ENCODE peak calls at places on chromosomes 5 and 9, in four cellular contexts. P is trophoblast cell, U is testis, E is lung. F is an unnamed sample. For H3K9me3, the result is how much of the 10 kb centered on the place peaks cover.

GRCh38 chr9:24487250-24487861 is 58.3 kb downstream of the IZUMO3 start:
- DNase-seq in P (no peak), U (no peak), E (no peak), F (no peak)

GRCh38 chr5:139137703-139138102 is 60.5 kb downstream of the SIL1 start:
- DNase-seq in P (peak), U (no peak), E (no peak), F (no peak)

GRCh38 chr9:89434636-89435314 is 63.1 kb downstream of the SEMA4D start:
- DNase-seq in P (peak), U (no peak), E (no peak), F (no peak)

GRCh38 chr9:126618200-126618589 is 4.5 kb downstream of the LMX1B start:
- DNase-seq in P (no peak), U (no peak), E (no peak), F (no peak)

GRCh38 chr5:169302491-169303118 is 1.7 kb upstream of the SLIT3 start:
- DNase-seq in P (peak), U (peak), E (peak), F (peak)

GRCh38 chr9:86660146-86660545 is 287.2 kb downstream of the GAS1 start:
- DNase-seq in P (peak), U (no peak), E (no peak), F (no peak)

GRCh38 chr9:36530224-36530623 is 42.5 kb upstream of the MELK start:
- DNase-seq in P (no peak), U (no peak), E (no peak), F (no peak)

GRCh38 chr5:113221294-113222176 is 213.3 kb downstream of the TSSK1B start:
- DNase-seq in P (no peak), U (no peak), E (no peak), F (peak)

GRCh38 chr9:126722252-126722921 is 82.5 kb upstream of the ZBTB43 start:
- DNase-seq in P (peak), U (peak), E (peak), F (no peak)

GRCh38 chr5:88677943-88678779 is 204.8 kb downstream of the MEF2C start:
- DNase-seq in P (no peak), U (no peak), E (no peak), F (no peak)

GRCh38 chr9:30723656-30724055 is 1660.8 kb upstream of the ACO1 start:
- DNase-seq in P (no peak), U (no peak), E (no peak), F (no peak)

GRCh38 chr5:148193202-148193601 is 9.6 kb upstream of the SPINK6 start:
- DNase-seq in P (no peak), U (no peak), E (no peak), F (no peak)

GRCh38 chr9:137064027-137064879 is 6.1 kb downstream of the SAPCD2 start:
- DNase-seq in P (peak), U (peak), E (peak), F (no peak)

GRCh38 chr5:3678801-3679200 is 83.2 kb downstream of the IRX1 start:
- DNase-seq in P (no peak), U (no peak), E (no peak), F (no peak)

GRCh38 chr5:124080256-124080655 is 568.3 kb downstream of the CSNK1G3 start:
- DNase-seq in P (no peak), U (no peak), E (no peak), F (peak)

GRCh38 chr9:34579097-34579818 is 10.3 kb downstream of the CNTFR start:
- DNase-seq in P (no peak), U (no peak), E (no peak), F (no peak)

GRCh38 chr9:113805753-113806152 is 70.4 kb upstream of the ZNF618 start:
- DNase-seq in P (no peak), U (no peak), E (no peak), F (no peak)

GRCh38 chr5:5650242-5650641 is 227.8 kb downstream of the ICE1 start:
- DNase-seq in P (peak), U (no peak), E (no peak), F (peak)

GRCh38 chr5:68285075-68285827 is 69.7 kb downstream of the PIK3R1 start:
- DNase-seq in P (no peak), U (no peak), E (no peak), F (no peak)

GRCh38 chr5:135112008-135112670 is 78.1 kb upstream of the PITX1 start:
- DNase-seq in P (no peak), U (no peak), E (no peak), F (no peak)

GRCh38 chr5:138243794-138244193 is 30.6 kb downstream of the GFRA3 start:
- DNase-seq in P (no peak), U (no peak), E (no peak), F (no peak)

GRCh38 chr5:6435356-6435755 is 13.3 kb upstream of the UBE2QL1 start:
- DNase-seq in P (no peak), U (peak), E (no peak), F (no peak)

GRCh38 chr9:113566011-113566711 is 102.6 kb downstream of the RGS3 start:
- DNase-seq in P (no peak), U (no peak), E (no peak), F (no peak)

GRCh38 chr5:177412603-177413233 is 3.4 kb upstream of the F12 start:
- DNase-seq in P (no peak), U (no peak), E (no peak), F (no peak)

GRCh38 chr9:14127656-14128055 is 186.3 kb downstream of the NFIB start:
- DNase-seq in P (no peak), U (no peak), E (no peak), F (no peak)

GRCh38 chr5:93588586-93589347 is 5.7 kb downstream of the NR2F1 start:
- DNase-seq in P (no peak), U (no peak), E (no peak), F (no peak)

GRCh38 chr9:209143-209758 is 5.4 kb upstream of the DOCK8 start:
- DNase-seq in P (no peak), U (no peak), E (no peak), F (no peak)

GRCh38 chr9:99143661-99144060 is 38.7 kb downstream of the TGFBR1 start:
- DNase-seq in P (peak), U (no peak), E (no peak), F (no peak)

GRCh38 chr5:96075579-96076289 is 114.1 kb upstream of the ELL2 start:
- DNase-seq in P (no peak), U (no peak), E (no peak), F (no peak)

GRCh38 chr5:41286696-41287095 is 73.4 kb upstream of the C6 start:
- DNase-seq in P (no peak), U (no peak), E (no peak), F (no peak)

GRCh38 chr5:40333459-40334241 is 346.1 kb upstream of the PTGER4 start:
- DNase-seq in P (no peak), U (no peak), E (no peak), F (peak)

GRCh38 chr5:128782446-128782845 is 182.8 kb upstream of the SLC27A6 start:
- DNase-seq in P (no peak), U (peak), E (peak), F (peak)

GRCh38 chr5:179115845-179116524 is 55.8 kb downstream of the ZNF354C start:
- DNase-seq in P (no peak), U (peak), E (peak), F (no peak)

GRCh38 chr5:179118756-179119414 is 58.7 kb downstream of the ZNF354C start:
- DNase-seq in P (no peak), U (peak), E (peak), F (no peak)

GRCh38 chr5:179120421-179120861 is 60.3 kb downstream of the ZNF354C start:
- DNase-seq in P (no peak), U (peak), E (peak), F (no peak)

GRCh38 chr5:179119415-179120170 is 59.4 kb downstream of the ZNF354C start:
- DNase-seq in P (no peak), U (peak), E (peak), F (no peak)

DNA sequence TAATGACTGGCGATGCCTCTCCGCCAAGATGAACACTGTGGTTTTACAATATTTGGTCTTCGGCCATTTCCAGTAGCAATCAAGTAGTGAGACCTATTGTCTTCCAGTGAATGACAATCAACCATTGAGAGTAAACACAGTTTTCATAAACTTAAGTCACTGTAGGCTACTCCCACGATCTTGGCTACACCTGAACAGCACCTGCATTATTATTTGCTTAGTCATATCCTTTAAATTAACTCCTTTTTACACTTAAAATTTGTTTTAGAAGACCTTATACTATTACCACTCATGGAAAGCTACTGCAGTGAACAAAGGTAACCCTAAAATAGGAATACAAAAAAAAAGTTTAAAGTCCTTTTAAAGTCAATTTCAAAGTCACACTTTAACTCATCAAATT is 58.2 kb downstream of the ZNF354C start:
- DNase-seq in P (no peak), U (no peak), E (no peak), F (no peak)
- H3K9me3 ChIP-seq in P (half or more), U (under half), E (half or more), F (half or more)

GRCh38 chr5:153938131-153938842 is 100.4 kb downstream of the FAM114A2 start:
- DNase-seq in P (no peak), U (no peak), E (no peak), F (no peak)

GRCh38 chr5:153937661-153938060 is 101.0 kb downstream of the FAM114A2 start:
- DNase-seq in P (no peak), U (no peak), E (no peak), F (no peak)

GRCh38 chr5:153941265-153941664 is 97.4 kb downstream of the FAM114A2 start:
- DNase-seq in P (no peak), U (no peak), E (no peak), F (no peak)

GRCh38 chr5:153939101-153939500 is 99.6 kb downstream of the FAM114A2 start:
- DNase-seq in P (no peak), U (no peak), E (no peak), F (no peak)
- H3K27ac ChIP-seq in P (no peak), U (no peak), E (no peak), F (no peak)

GRCh38 chr9:68919666-68920065 is 94.2 kb downstream of the PRKACG start:
- DNase-seq in P (no peak), U (no peak), E (no peak), F (no peak)
- H3K4me3 ChIP-seq in P (no peak), U (no peak), E (no peak), F (no peak)

GRCh38 chr9:11163843-11164242 is 551.0 kb upstream of the PTPRD start:
- DNase-seq in P (no peak), U (no peak), E (no peak), F (no peak)
- H3K9me3 ChIP-seq in P (under half), U (under half), E (under half), F (under half)

GRCh38 chr5:107680099-107680498 is 9.4 kb upstream of the EFNA5 start:
- DNase-seq in P (no peak), U (no peak), E (no peak), F (no peak)
- H3K27ac ChIP-seq in P (no peak), U (no peak), E (no peak), F (no peak)

GRCh38 chr9:96025995-96026572 is 150.6 kb downstream of the ERCC6L2 start:
- DNase-seq in P (peak), U (peak), E (no peak), F (no peak)

GRCh38 chr9:96021616-96022444 is 146.3 kb downstream of the ERCC6L2 start:
- DNase-seq in P (peak), U (peak), E (no peak), F (no peak)

GRCh38 chr9:96020822-96021615 is 145.5 kb downstream of the ERCC6L2 start:
- DNase-seq in P (peak), U (peak), E (peak), F (no peak)

GRCh38 chr9:96020300-96020821 is 144.9 kb downstream of the ERCC6L2 start:
- DNase-seq in P (no peak), U (no peak), E (no peak), F (no peak)

GRCh38 chr9:96022445-96023031 is 147.0 kb downstream of the ERCC6L2 start:
- DNase-seq in P (no peak), U (peak), E (peak), F (no peak)
- H3K4me3 ChIP-seq in P (no peak), U (peak), E (no peak), F (no peak)

GRCh38 chr9:93280661-93281259 is 96.8 kb downstream of the WNK2 start:
- DNase-seq in P (peak), U (no peak), E (no peak), F (no peak)

GRCh38 chr9:93276973-93277372 is 93.0 kb downstream of the WNK2 start:
- DNase-seq in P (no peak), U (no peak), E (no peak), F (no peak)

DNA sequence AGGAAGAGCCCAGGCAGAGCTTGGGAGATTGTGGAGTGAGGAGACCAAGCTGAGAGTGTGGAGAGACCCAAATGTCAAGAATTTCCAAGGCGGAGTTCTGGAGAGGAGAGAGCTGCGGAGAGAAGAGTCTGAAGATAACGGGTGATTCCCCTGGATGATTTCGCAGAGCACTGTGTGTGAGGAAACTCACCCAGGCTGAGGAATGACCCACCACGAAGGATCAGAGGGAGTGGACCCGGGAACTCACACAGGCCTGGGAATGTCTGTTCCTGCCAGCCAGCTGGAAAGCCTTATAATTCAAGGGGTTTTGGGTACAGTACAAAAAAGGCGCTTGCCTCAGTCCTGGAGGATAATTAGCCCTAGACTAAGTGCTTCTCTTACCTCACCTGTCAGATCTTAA is 94.2 kb downstream of the WNK2 start:
- DNase-seq in P (no peak), U (no peak), E (no peak), F (no peak)
- H3K9me3 ChIP-seq in P (under half), U (under half), E (under half), F (under half)

F was measured in SJSA1.